ENCODE peak calls at places on chromosomes 4 and X, in eight cellular contexts. L, D, O, Z, Q, V, N and U are unnamed samples.
A peak's percentile ranks its signal among the peaks of the same experiment; 100 is the strongest.

GRCh38 chr4:52643846-52644245 is 15.3 kb downstream of the USP46 start:
- DNase-seq in N (no peak), O (peak; percentile 79), Q (no peak), D (peak; percentile 26), V (peak; percentile 57), Z (peak; percentile 87), L (peak; percentile 81), U (no peak)

GRCh38 chr4:116688536-116688935 is 396.8 kb downstream of the TRAM1L1 start:
- DNase-seq in V (no peak), Z (no peak), D (no peak), Q (no peak), N (no peak), L (no peak), O (no peak), U (no peak)

GRCh38 chr4:172143605-172144314 is 330.6 kb downstream of the GALNTL6 start:
- DNase-seq in D (no peak), Q (no peak), L (no peak), N (no peak), O (no peak), V (no peak), Z (no peak), U (no peak)

GRCh38 chr4:175671491-175671934 is 140.6 kb downstream of the GPM6A start:
- DNase-seq in Q (peak; percentile 7), N (peak; percentile 69), V (no peak), D (no peak), O (no peak), L (no peak), Z (no peak), U (peak; percentile 38)

GRCh38 chr4:55866290-55866907 is 13.0 kb downstream of the EXOC1 start:
- DNase-seq in V (peak; percentile 95), Z (no peak), Q (no peak), D (peak; percentile 89), N (no peak), L (no peak), O (no peak), U (no peak)

GRCh38 chrX:39975094-39975865 is 122.5 kb downstream of the BCOR start:
- DNase-seq in D (peak; percentile 58), N (no peak), O (peak; percentile 72), Q (no peak), L (no peak), V (no peak), Z (no peak), U (peak; percentile 82)

GRCh38 chr4:2255501-2256155 is 6.3 kb downstream of the MXD4 start:
- DNase-seq in L (peak; percentile 76), Z (peak; percentile 59), O (peak; percentile 43), V (no peak), N (peak; percentile 32), Q (no peak), D (no peak), U (no peak)

GRCh38 chrX:13283512-13283911 is 36.3 kb downstream of the ATXN3L start:
- DNase-seq in Z (no peak), D (no peak), Q (no peak), O (no peak), V (no peak), L (no peak), N (peak; percentile 31), U (no peak)

GRCh38 chr4:164701665-164702064 is 52.3 kb upstream of the SMIM31 start:
- DNase-seq in V (no peak), L (no peak), Q (no peak), D (no peak), N (no peak), Z (no peak), O (no peak), U (no peak)

GRCh38 chrX:40010550-40011364 is 87.0 kb downstream of the BCOR start:
- DNase-seq in Z (no peak), N (no peak), O (no peak), Q (no peak), D (no peak), L (no peak), V (no peak), U (no peak)

GRCh38 chrX:20061869-20062254 is 54.8 kb downstream of the MAP7D2 start:
- DNase-seq in D (peak; percentile 30), O (no peak), V (peak; percentile 51), L (no peak), Z (no peak), N (no peak), Q (no peak), U (no peak)

GRCh38 chr4:48108309-48109073 is 25.6 kb downstream of the TXK start:
- DNase-seq in D (no peak), Z (no peak), L (no peak), O (no peak), N (no peak), Q (no peak), V (no peak), U (no peak)

GRCh38 chrX:9940397-9940796 is 26.8 kb upstream of the CLDN34 start:
- DNase-seq in O (no peak), Q (no peak), D (peak; percentile 54), L (no peak), N (no peak), V (peak; percentile 60), Z (no peak), U (no peak)

GRCh38 chrX:69307736-69308135 is 142.5 kb upstream of the PJA1 start:
- DNase-seq in V (no peak), Q (no peak), O (no peak), D (no peak), L (no peak), N (no peak), Z (no peak), U (no peak)

GRCh38 chr4:92529510-92529909 is 225.7 kb downstream of the GRID2 start:
- DNase-seq in Z (no peak), O (no peak), Q (no peak), L (no peak), V (no peak), D (no peak), N (no peak), U (no peak)

GRCh38 chrX:136055651-136056221 is 70.5 kb downstream of the SLC9A6 start:
- DNase-seq in Q (no peak), Z (peak; percentile 65), D (no peak), V (peak; percentile 94), N (no peak), L (peak; percentile 91), O (peak; percentile 12), U (no peak)

GRCh38 chrX:128717635-128718578 is 665.7 kb upstream of the ACTRT1 start:
- DNase-seq in Q (no peak), L (no peak), V (no peak), D (no peak), N (no peak), Z (no peak), O (no peak), U (no peak)

GRCh38 chr4:17174751-17175150 is 276.3 kb upstream of the LDB2 start:
- DNase-seq in N (no peak), Q (no peak), Z (no peak), L (no peak), O (no peak), V (no peak), D (no peak), U (no peak)

GRCh38 chrX:64842492-64842891 is 133.8 kb downstream of the ZC4H2 start:
- DNase-seq in L (no peak), V (no peak), D (no peak), Q (no peak), N (no peak), Z (no peak), O (no peak), U (no peak)

GRCh38 chrX:64843224-64843623 is 133.0 kb downstream of the ZC4H2 start:
- DNase-seq in N (no peak), V (no peak), Q (no peak), D (no peak), O (no peak), L (no peak), Z (no peak), U (no peak)
- H3K4me3 ChIP-seq in N (no peak overlapping the region), V (no peak overlapping the region), Q (no peak overlapping the region), D (no peak overlapping the region), O (no peak overlapping the region), L (no peak overlapping the region), Z (no peak overlapping the region), U (no peak overlapping the region)

GRCh38 chr4:132330994-132331393 is 818.1 kb upstream of the PCDH10 start:
- DNase-seq in Q (no peak), V (no peak), Z (no peak), L (no peak), N (peak; percentile 6), O (no peak), D (no peak), U (no peak)

GRCh38 chr4:132333723-132334045 is 815.4 kb upstream of the PCDH10 start:
- DNase-seq in V (peak; percentile 59), Z (no peak), Q (no peak), D (peak; percentile 25), N (no peak), O (no peak), L (no peak), U (no peak)

GRCh38 chr4:132328761-132329160 is 820.3 kb upstream of the PCDH10 start:
- DNase-seq in Z (no peak), V (peak; percentile 33), N (no peak), Q (no peak), L (no peak), O (no peak), D (no peak), U (no peak)

GRCh38 chr4:132334081-132334480 is 815.0 kb upstream of the PCDH10 start:
- DNase-seq in O (no peak), Z (no peak), V (no peak), Q (no peak), D (peak; percentile 1), N (no peak), L (no peak), U (no peak)

DNA sequence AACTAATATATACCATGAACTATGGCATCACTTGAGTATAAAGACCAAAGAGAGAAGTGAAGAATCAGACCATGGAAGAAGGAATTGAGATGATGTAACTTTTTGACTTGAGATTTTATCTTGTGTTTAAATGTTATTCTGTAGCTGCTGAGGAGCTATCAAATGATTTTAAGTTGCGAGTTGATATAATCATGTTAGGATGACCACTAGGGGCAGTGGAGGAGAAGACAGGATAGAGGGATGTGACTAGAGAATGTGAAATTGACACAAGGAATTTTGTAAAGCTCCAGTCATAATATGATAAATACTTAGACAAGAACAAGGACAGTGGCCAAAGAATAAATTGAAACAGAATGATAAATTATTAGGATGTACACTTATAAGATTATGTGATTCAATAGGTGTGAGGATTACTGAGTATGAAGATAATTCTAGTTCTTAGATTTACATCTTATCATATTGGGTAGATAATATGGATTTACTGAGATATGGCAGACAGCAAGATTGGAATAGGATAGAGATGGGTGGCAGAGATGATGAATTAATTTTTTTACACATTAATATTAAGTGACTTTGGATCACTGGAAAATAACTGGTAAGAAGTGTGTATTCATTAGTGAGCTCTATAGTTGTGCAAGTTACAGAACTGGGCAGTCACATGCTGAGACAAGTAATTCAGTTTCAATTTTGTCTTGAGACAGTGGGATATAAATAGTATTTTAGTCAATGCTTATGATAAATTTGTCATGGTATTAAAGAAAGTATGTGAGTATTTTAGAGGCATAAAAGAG is 816.0 kb upstream of the PCDH10 start:
- DNase-seq in N (peak; percentile 55), Z (no peak), D (peak; percentile 12), V (peak; percentile 51), Q (peak; percentile 0), O (no peak), L (no peak), U (peak; percentile 5)
- TF ChIP-seq CTCF in N (peak; percentile 74), Z (peak; percentile 25), D (peak; percentile 49), V (peak; percentile 24), Q (peak; percentile 15), O (peak; percentile 6), L (no peak), U (peak; percentile 23)

GRCh38 chrX:129768586-129769466 is 10.9 kb upstream of the SASH3 start:
- DNase-seq in Q (no peak), V (peak; percentile 24), D (no peak), N (no peak), Z (no peak), O (no peak), L (no peak), U (no peak)
- H3K4me1 ChIP-seq in Q (no peaks in the 10 kb centered on the region), V (no peaks in the 10 kb centered on the region), D (no peaks in the 10 kb centered on the region), N (no peaks in the 10 kb centered on the region), Z (no peaks in the 10 kb centered on the region), O (no peaks in the 10 kb centered on the region), L (no peaks in the 10 kb centered on the region), U (peaks cover 1% of the 10 kb centered on the region)

GRCh38 chr4:170088686-170089085 is 1.1 kb downstream of the AADAT start:
- DNase-seq in D (no peak), V (peak; percentile 0), O (no peak), L (no peak), Q (no peak), N (no peak), Z (no peak), U (no peak)
- H3K4me3 ChIP-seq in D (peak overlapping the region; percentile 78), V (peak overlapping the region; percentile 66), O (no peak overlapping the region), L (no peak overlapping the region), Q (peak overlapping the region; percentile 58), N (peak overlapping the region; percentile 75), Z (no peak overlapping the region), U (peak overlapping the region; percentile 63)